ENCODE peak calls at places on chromosomes 5 and 9, in eight cellular contexts. A is NCI-H1694 treated with DMSO at 0.1 percent for 48 hours; Q is cardiac muscle cell; Y is H4; H is head of caudate nucleus; X is NAMALWA; U is stimulated activated CD4-positive, alpha-beta T cell treated with anti-CD3 and anti-CD28 coated beads, Interleukin-2, amount 100 ng/mL, for 48 hours; E is T-helper 9 cell. C is an unnamed sample.

GRCh38 chr5:158801286-158801685 is 298.4 kb downstream of the EBF1 start:
- DNase-seq in U (no peak), Y (no peak), H (no peak), E (no peak), A (no peak), X (no peak), Q (no peak), C (no peak)

GRCh38 chr5:56492812-56493211 is 259.7 kb upstream of the ANKRD55 start:
- DNase-seq in Y (no peak), E (no peak), A (no peak), Q (no peak), U (no peak), H (no peak), X (no peak), C (no peak)

GRCh38 chr5:93570294-93571110 is 10.5 kb downstream of the NR2F1-AS1 start:
- DNase-seq in E (no peak), H (no peak), X (no peak), Q (peak; percentile 48), Y (no peak), U (no peak), A (no peak), C (peak; percentile 84)

GRCh38 chr5:133373121-133373870 is 239.0 kb downstream of the FSTL4 start:
- DNase-seq in E (no peak), A (no peak), U (no peak), Q (peak; percentile 24), H (no peak), X (no peak), Y (no peak), C (no peak)

GRCh38 chr9:95762322-95762721 is 113.2 kb upstream of the ERCC6L2 start:
- DNase-seq in Q (no peak), Y (no peak), A (no peak), H (no peak), E (no peak), U (no peak), X (no peak), C (no peak)

GRCh38 chr9:89659473-89660256 is 54.9 kb downstream of the GADD45G start:
- DNase-seq in A (no peak), U (no peak), H (no peak), X (no peak), Y (no peak), Q (no peak), E (no peak), C (peak; percentile 30)

GRCh38 chr5:67089200-67089725 is 107.3 kb downstream of the CD180 start:
- DNase-seq in Y (no peak), U (no peak), A (no peak), X (no peak), Q (no peak), E (no peak), H (no peak), C (no peak)

GRCh38 chr9:19371942-19372341 is 8.1 kb downstream of the RPS6 start:
- DNase-seq in A (no peak), U (no peak), Q (no peak), E (no peak), Y (no peak), H (no peak), X (peak; percentile 50), C (no peak)

GRCh38 chr9:95504053-95504963 is 12.5 kb downstream of the PTCH1 start:
- DNase-seq in E (no peak), A (no peak), Q (peak; percentile 46), Y (peak; percentile 66), H (peak; percentile 53), X (peak; percentile 71), U (no peak), C (peak; percentile 86)

GRCh38 chr5:37971483-37972024 is 131.7 kb upstream of the GDNF start:
- DNase-seq in U (no peak), A (no peak), H (no peak), Y (no peak), X (no peak), E (no peak), Q (no peak), C (no peak)

GRCh38 chr9:86043999-86044398 is 55.4 kb downstream of the GOLM1 start:
- DNase-seq in Q (no peak), Y (no peak), X (peak; percentile 36), A (no peak), U (no peak), H (no peak), E (no peak), C (peak; percentile 81)

GRCh38 chr9:21070887-21071286 is 6.9 kb downstream of the IFNB1 start:
- DNase-seq in X (no peak), H (no peak), U (no peak), Q (no peak), Y (no peak), A (no peak), E (no peak), C (no peak)

GRCh38 chr9:125074976-125075375 is 68.4 kb downstream of the SCAI start:
- DNase-seq in Q (peak; percentile 12), Y (no peak), X (no peak), H (no peak), A (no peak), E (no peak), U (no peak), C (no peak)

GRCh38 chr5:179044765-179045164 is 15.4 kb upstream of the ZNF354C start:
- DNase-seq in E (no peak), Y (no peak), A (no peak), X (no peak), H (no peak), Q (no peak), U (no peak), C (no peak)

GRCh38 chr5:123813251-123813650 is 301.3 kb downstream of the CSNK1G3 start:
- DNase-seq in X (no peak), A (no peak), Q (no peak), Y (peak; percentile 35), U (no peak), E (no peak), H (no peak), C (no peak)

GRCh38 chr5:170219615-170220014 is 13.2 kb upstream of the C5orf58 start:
- DNase-seq in Y (peak; percentile 45), A (no peak), U (no peak), E (no peak), X (no peak), H (no peak), Q (peak; percentile 24), C (no peak)

GRCh38 chr9:110258671-110259070 is 2.4 kb upstream of the TXN start:
- DNase-seq in U (no peak), Y (no peak), X (no peak), Q (no peak), A (no peak), H (no peak), E (no peak), C (no peak)

C was measured in endodermal cell.